ENCODE peak calls at places on chromosome 13, in six cellular contexts. One of them, this sample, is unnamed.

GRCh38 chr13:100542546-100543156 is 45.9 kb downstream of the GGACT start:
- DNase-seq in HepG2: peak; percentile 35
- DNase-seq in GM12878: peak; percentile 43
- DNase-seq in GM12891: peak; percentile 53
- DNase-seq in H1: peak; percentile 44
- DNase-seq in K562: peak; percentile 15
- DNase-seq in this sample: no peak

GRCh38 chr13:78265098-78265497 is 338.3 kb downstream of the POU4F1 start:
- DNase-seq in HepG2: no peak
- DNase-seq in GM12878: no peak
- DNase-seq in GM12891: no peak
- DNase-seq in K562: no peak
- DNase-seq in H1: no peak
- DNase-seq in this sample: no peak

GRCh38 chr13:69935043-69935442 is 172.6 kb upstream of the ATXN8OS start:
- DNase-seq in GM12891: no peak
- DNase-seq in K562: no peak
- DNase-seq in HepG2: peak; percentile 5
- DNase-seq in GM12878: no peak
- DNase-seq in H1: no peak
- DNase-seq in this sample: no peak

GRCh38 chr13:94712287-94712811 is at the start of gene SOX21:
- DNase-seq in HepG2: no peak
- DNase-seq in H1: peak; percentile 80
- DNase-seq in GM12891: no peak
- DNase-seq in GM12878: no peak
- DNase-seq in K562: no peak
- DNase-seq in this sample: no peak

GRCh38 chr13:109816979-109817275 is 30.5 kb upstream of the IRS2 start:
- DNase-seq in H1: no peak
- DNase-seq in HepG2: no peak
- DNase-seq in GM12891: no peak
- DNase-seq in GM12878: no peak
- DNase-seq in K562: no peak
- DNase-seq in this sample: no peak

GRCh38 chr13:49784886-49785570 is 7.5 kb downstream of the KPNA3 start:
- DNase-seq in GM12891: no peak
- DNase-seq in GM12878: no peak
- DNase-seq in H1: no peak
- DNase-seq in HepG2: no peak
- DNase-seq in K562: no peak
- DNase-seq in this sample: no peak

GRCh38 chr13:110442946-110443632 is 118.4 kb downstream of the RAB20 start:
- DNase-seq in GM12878: no peak
- DNase-seq in H1: no peak
- DNase-seq in GM12891: no peak
- DNase-seq in K562: no peak
- DNase-seq in HepG2: no peak
- DNase-seq in this sample: no peak

GRCh38 chr13:28553971-28554370 is 59.0 kb upstream of the FLT1 start:
- DNase-seq in H1: no peak
- DNase-seq in GM12878: no peak
- DNase-seq in HepG2: no peak
- DNase-seq in K562: no peak
- DNase-seq in GM12891: no peak
- DNase-seq in this sample: no peak

GRCh38 chr13:79085021-79085420 is 321.0 kb downstream of the RBM26 start:
- DNase-seq in H1: no peak
- DNase-seq in K562: no peak
- DNase-seq in GM12891: no peak
- DNase-seq in GM12878: no peak
- DNase-seq in HepG2: no peak
- DNase-seq in this sample: no peak

GRCh38 chr13:79490846-79491245 is 9.9 kb downstream of the NDFIP2 start:
- DNase-seq in GM12878: no peak
- DNase-seq in GM12891: no peak
- DNase-seq in H1: no peak
- DNase-seq in K562: no peak
- DNase-seq in HepG2: no peak
- DNase-seq in this sample: no peak

GRCh38 chr13:111541345-111541744 is 220.9 kb downstream of the TEX29 start:
- DNase-seq in HepG2: no peak
- DNase-seq in H1: no peak
- DNase-seq in K562: no peak
- DNase-seq in GM12878: no peak
- DNase-seq in GM12891: no peak
- DNase-seq in this sample: no peak

GRCh38 chr13:103883152-103883551 is 816.9 kb upstream of the SLC10A2 start:
- DNase-seq in HepG2: peak; percentile 81
- DNase-seq in GM12878: no peak
- DNase-seq in H1: peak; percentile 59
- DNase-seq in K562: no peak
- DNase-seq in GM12891: no peak
- DNase-seq in this sample: no peak

GRCh38 chr13:113967729-113968462 is 6.0 kb downstream of the C13orf46 start:
- DNase-seq in GM12891: no peak
- DNase-seq in K562: no peak
- DNase-seq in HepG2: no peak
- DNase-seq in H1: no peak
- DNase-seq in GM12878: no peak
- DNase-seq in this sample: no peak

GRCh38 chr13:109093988-109094387 is 464.6 kb downstream of the MYO16 start:
- DNase-seq in GM12891: no peak
- DNase-seq in HepG2: no peak
- DNase-seq in K562: no peak
- DNase-seq in H1: no peak
- DNase-seq in GM12878: no peak
- DNase-seq in this sample: no peak

GRCh38 chr13:89053418-89053817 is 1382.2 kb downstream of the SLITRK5 start:
- DNase-seq in GM12878: no peak
- DNase-seq in K562: no peak
- DNase-seq in H1: no peak
- DNase-seq in GM12891: no peak
- DNase-seq in HepG2: no peak
- DNase-seq in this sample: no peak

GRCh38 chr13:106573279-106573831 is 5.4 kb upstream of the ARGLU1 start:
- DNase-seq in H1: no peak
- DNase-seq in HepG2: no peak
- DNase-seq in GM12878: no peak
- DNase-seq in GM12891: no peak
- DNase-seq in K562: no peak
- DNase-seq in this sample: no peak

GRCh38 chr13:25037057-25037813 is 58.7 kb upstream of the PABPC3 start:
- DNase-seq in K562: peak; percentile 33
- DNase-seq in GM12891: no peak
- DNase-seq in H1: peak; percentile 64
- DNase-seq in GM12878: no peak
- DNase-seq in HepG2: peak; percentile 52
- DNase-seq in this sample: no peak

GRCh38 chr13:114005206-114005720 is 31.4 kb upstream of the C13orf46 start:
- DNase-seq in H1: no peak
- DNase-seq in K562: peak; percentile 12
- DNase-seq in GM12891: no peak
- DNase-seq in HepG2: no peak
- DNase-seq in GM12878: no peak
- DNase-seq in this sample: no peak

GRCh38 chr13:91567485-91568207 is 169.2 kb downstream of the GPC5 start:
- DNase-seq in GM12891: no peak
- DNase-seq in K562: no peak
- DNase-seq in GM12878: no peak
- DNase-seq in HepG2: no peak
- DNase-seq in H1: no peak
- DNase-seq in this sample: no peak

GRCh38 chr13:44234566-44234965 is 139.1 kb upstream of the SERP2 start:
- DNase-seq in H1: no peak
- DNase-seq in HepG2: no peak
- DNase-seq in GM12878: no peak
- DNase-seq in K562: no peak
- DNase-seq in GM12891: no peak
- DNase-seq in this sample: no peak

GRCh38 chr13:48334534-48335127 is 31.1 kb downstream of the RB1 start:
- DNase-seq in K562: peak; percentile 7
- DNase-seq in GM12891: no peak
- DNase-seq in HepG2: peak; percentile 36
- DNase-seq in GM12878: peak; percentile 24
- DNase-seq in H1: no peak
- DNase-seq in this sample: no peak

GRCh38 chr13:93151277-93151676 is 75.3 kb upstream of the GPC6 start:
- DNase-seq in H1: no peak
- DNase-seq in GM12878: no peak
- DNase-seq in GM12891: no peak
- DNase-seq in K562: no peak
- DNase-seq in HepG2: no peak
- DNase-seq in this sample: no peak

GRCh38 chr13:48066310-48066989 is 28.5 kb downstream of the MED4 start:
- DNase-seq in K562: peak; percentile 13
- DNase-seq in HepG2: peak; percentile 47
- DNase-seq in GM12878: peak; percentile 42
- DNase-seq in H1: no peak
- DNase-seq in GM12891: no peak
- DNase-seq in this sample: no peak

GRCh38 chr13:21936674-21937073 is 265.8 kb downstream of the FGF9 start:
- DNase-seq in GM12891: no peak
- DNase-seq in H1: no peak
- DNase-seq in K562: no peak
- DNase-seq in GM12878: no peak
- DNase-seq in HepG2: no peak
- DNase-seq in this sample: no peak

GRCh38 chr13:85719749-85720148 is 79.5 kb downstream of the SLITRK6 start:
- DNase-seq in GM12891: no peak
- DNase-seq in H1: no peak
- DNase-seq in K562: no peak
- DNase-seq in GM12878: no peak
- DNase-seq in HepG2: no peak
- DNase-seq in this sample: no peak

GRCh38 chr13:99422556-99423220 is 78.6 kb upstream of the TM9SF2 start:
- DNase-seq in GM12878: no peak
- DNase-seq in K562: no peak
- DNase-seq in H1: no peak
- DNase-seq in HepG2: no peak
- DNase-seq in GM12891: no peak
- DNase-seq in this sample: no peak
- TF ChIP-seq TAF1 in GM12878: no peak
- TF ChIP-seq TAF1 in K562: no peak
- TF ChIP-seq TAF1 in H1: no peak
- TF ChIP-seq TAF1 in HepG2: no peak
- TF ChIP-seq TAF1 in GM12891: no peak
- TF ChIP-seq TAF1 in this sample: no peak

DNA sequence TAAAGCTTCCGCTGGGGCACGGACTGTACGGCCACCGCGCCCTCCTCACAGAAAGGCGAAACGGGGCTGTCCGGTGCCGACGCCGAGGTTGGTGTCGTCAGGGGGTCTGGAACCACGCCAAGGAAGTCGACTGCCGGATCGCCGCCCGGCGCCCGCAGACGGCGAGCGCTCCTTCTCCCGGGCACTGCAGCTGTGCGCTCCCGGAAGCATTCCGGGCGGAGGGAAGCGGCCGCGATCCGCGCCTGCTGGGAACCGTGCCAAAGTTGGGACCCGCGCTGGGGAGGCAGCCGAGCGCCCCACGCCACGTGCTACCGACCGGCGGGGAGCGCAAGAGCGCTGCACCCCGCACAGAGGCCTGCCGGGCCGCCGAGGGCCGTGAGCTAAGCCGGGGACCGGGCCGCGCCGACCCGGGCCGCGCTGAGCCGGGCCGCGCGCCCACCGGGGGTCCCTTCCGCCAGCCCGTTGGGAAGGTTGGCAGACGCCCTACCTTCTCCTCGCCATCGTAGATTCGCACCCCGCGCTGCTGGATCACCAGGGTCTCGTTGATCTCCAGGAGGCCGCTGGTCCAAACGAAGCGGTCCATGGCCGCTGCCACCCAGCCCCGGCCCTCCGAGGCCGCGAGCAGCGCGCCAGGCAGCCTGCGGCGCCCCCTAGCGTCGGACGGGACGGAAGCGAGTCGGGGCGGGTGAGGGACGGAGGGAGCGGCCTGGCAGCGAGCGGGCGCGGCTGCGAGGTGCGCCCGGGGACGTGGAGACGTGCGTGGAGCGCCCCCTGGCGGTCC is at the start of gene VPS36:
- DNase-seq in GM12878: peak; percentile 72
- DNase-seq in H1: peak; percentile 98
- DNase-seq in GM12891: peak; percentile 79
- DNase-seq in HepG2: peak; percentile 83
- DNase-seq in K562: peak; percentile 87
- DNase-seq in this sample: peak; percentile 73
- TF ChIP-seq POLR2A in GM12878: peak; percentile 94
- TF ChIP-seq POLR2A in H1: peak; percentile 94
- TF ChIP-seq POLR2A in GM12891: peak; percentile 85
- TF ChIP-seq POLR2A in HepG2: peak; percentile 90
- TF ChIP-seq POLR2A in K562: peak; percentile 81
- TF ChIP-seq POLR2A in this sample: peak; percentile 89

GRCh38 chr13:42816538-42816937 is 35.2 kb downstream of the FAM216B start:
- DNase-seq in K562: no peak
- DNase-seq in GM12878: no peak
- DNase-seq in HepG2: no peak
- DNase-seq in H1: no peak
- DNase-seq in GM12891: no peak
- DNase-seq in this sample: no peak

GRCh38 chr13:42815686-42816085 is 34.3 kb downstream of the FAM216B start:
- DNase-seq in GM12891: no peak
- DNase-seq in H1: no peak
- DNase-seq in GM12878: no peak
- DNase-seq in HepG2: no peak
- DNase-seq in K562: no peak
- DNase-seq in this sample: no peak

GRCh38 chr13:42814868-42815267 is 33.5 kb downstream of the FAM216B start:
- DNase-seq in GM12891: no peak
- DNase-seq in K562: no peak
- DNase-seq in H1: no peak
- DNase-seq in GM12878: no peak
- DNase-seq in HepG2: no peak
- DNase-seq in this sample: no peak

GRCh38 chr13:42808572-42808971 is 27.2 kb downstream of the FAM216B start:
- DNase-seq in GM12878: no peak
- DNase-seq in K562: no peak
- DNase-seq in HepG2: no peak
- DNase-seq in GM12891: no peak
- DNase-seq in H1: no peak
- DNase-seq in this sample: no peak

GRCh38 chr13:42812311-42812710 is 30.9 kb downstream of the FAM216B start:
- DNase-seq in K562: no peak
- DNase-seq in GM12878: no peak
- DNase-seq in HepG2: no peak
- DNase-seq in GM12891: no peak
- DNase-seq in H1: no peak
- DNase-seq in this sample: no peak
- TF ChIP-seq POLR2AphosphoS5 in K562: no peak
- TF ChIP-seq POLR2AphosphoS5 in GM12878: no peak
- TF ChIP-seq POLR2AphosphoS5 in HepG2: no peak
- TF ChIP-seq POLR2AphosphoS5 in GM12891: no peak
- TF ChIP-seq POLR2AphosphoS5 in H1: no peak
- TF ChIP-seq POLR2AphosphoS5 in this sample: no peak

DNA sequence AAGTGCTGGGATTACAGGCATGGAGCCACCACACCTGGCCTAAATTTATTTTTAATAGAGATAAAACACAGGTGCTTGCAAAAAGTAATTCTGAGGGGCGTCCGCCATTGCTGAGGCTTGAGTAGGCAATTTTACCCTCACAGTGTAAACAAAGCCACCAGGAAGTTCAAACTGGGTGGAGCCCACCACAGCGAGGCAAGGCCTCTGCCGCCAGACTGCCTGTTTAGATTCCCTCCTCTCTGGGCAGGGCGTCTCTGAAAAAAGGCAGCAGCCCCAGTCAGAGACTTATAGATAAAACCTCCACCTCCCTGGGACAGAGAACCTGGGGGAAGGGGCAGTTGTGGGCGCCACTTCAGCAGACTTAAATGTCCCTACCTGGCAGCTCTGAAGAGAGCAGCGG is 50.7 kb downstream of the B3GLCT start:
- DNase-seq in HepG2: no peak
- DNase-seq in K562: no peak
- DNase-seq in GM12891: no peak
- DNase-seq in GM12878: no peak
- DNase-seq in H1: no peak
- DNase-seq in this sample: no peak
- TF ChIP-seq TAF1 in HepG2: no peak
- TF ChIP-seq TAF1 in K562: no peak
- TF ChIP-seq TAF1 in GM12891: no peak
- TF ChIP-seq TAF1 in GM12878: no peak
- TF ChIP-seq TAF1 in H1: no peak
- TF ChIP-seq TAF1 in this sample: no peak